ENCODE peak calls at places on chromosomes 1 and 21, in five cellular contexts. Z is activated T-cell treated with anti-CD3 and anti-CD28 coated beads for 1 hour; T is effector memory CD4-positive, alpha-beta T cell; F is GM23248; V is cardiac muscle cell. Y is an unnamed sample.

GRCh38 chr21:45995686-45996179 is 14.2 kb downstream of the COL6A1 start:
- DNase-seq in Z (no peak), T (no peak), F (peak), V (no peak), Y (no peak)

GRCh38 chr1:27145934-27146354 is 9.0 kb downstream of the SLC9A1 start:
- DNase-seq in Z (no peak), T (no peak), F (peak), V (peak), Y (peak)

GRCh38 chr1:83554174-83554573 is 444.8 kb downstream of the TTLL7 start:
- DNase-seq in Z (no peak), T (no peak), F (no peak), V (no peak), Y (no peak)

GRCh38 chr1:237201155-237201554 is 159.2 kb downstream of the RYR2 start:
- DNase-seq in Z (no peak), T (no peak), F (no peak), V (no peak), Y (no peak)

GRCh38 chr1:202805886-202806511 is 2.2 kb downstream of the KDM5B start:
- DNase-seq in Z (no peak), T (no peak), F (peak), V (peak), Y (no peak)

GRCh38 chr1:93614550-93615200 is 67.0 kb downstream of the BCAR3 start:
- DNase-seq in Z (no peak), T (no peak), F (no peak), V (no peak), Y (no peak)

GRCh38 chr21:35593000-35593502 is 467.3 kb downstream of the SETD4 start:
- DNase-seq in Z (no peak), T (no peak), F (peak), V (peak), Y (no peak)

GRCh38 chr1:172411791-172412338 is 8.6 kb upstream of the C1orf105 start:
- DNase-seq in Z (no peak), T (no peak), F (no peak), V (no peak), Y (no peak)

GRCh38 chr1:192807968-192808587 is 761 bp upstream of the RGS2 start:
- DNase-seq in Z (peak), T (no peak), F (peak), V (peak), Y (peak)

GRCh38 chr1:152758636-152759035 is 811 bp downstream of the KPRP start:
- DNase-seq in Z (no peak), T (no peak), F (no peak), V (no peak), Y (no peak)

GRCh38 chr1:54331091-54331772 is 75.0 kb downstream of the SSBP3 start:
- DNase-seq in Z (no peak), T (no peak), F (peak), V (no peak), Y (no peak)

GRCh38 chr1:63698001-63698838 is 75.6 kb upstream of the ROR1 start:
- DNase-seq in Z (no peak), T (no peak), F (peak), V (peak), Y (peak)

GRCh38 chr1:98749152-98749756 is 87.7 kb downstream of the SNX7 start:
- DNase-seq in Z (no peak), T (no peak), F (peak), V (peak), Y (peak)

GRCh38 chr1:87760100-87760499 is 431.4 kb downstream of the LMO4 start:
- DNase-seq in Z (no peak), T (no peak), F (peak), V (no peak), Y (no peak)

GRCh38 chr1:60280256-60280655 is 206.7 kb upstream of the C1orf87 start:
- DNase-seq in Z (no peak), T (no peak), F (peak), V (peak), Y (peak)

GRCh38 chr1:213296558-213296957 is 245.5 kb downstream of the RPS6KC1 start:
- DNase-seq in Z (no peak), T (no peak), F (peak), V (peak), Y (no peak)

GRCh38 chr1:218266356-218266755 is 18.7 kb upstream of the RRP15 start:
- DNase-seq in Z (no peak), T (no peak), F (peak), V (peak), Y (no peak)

GRCh38 chr1:221439734-221440436 is 302.0 kb downstream of the DUSP10 start:
- DNase-seq in Z (no peak), T (peak), F (peak), V (peak), Y (no peak)

GRCh38 chr1:32695098-32695904 is 7.3 kb downstream of the SYNC start:
- DNase-seq in Z (no peak), T (no peak), F (peak), V (peak), Y (peak)

GRCh38 chr1:182629674-182630073 is 25.5 kb upstream of the RGS16 start:
- DNase-seq in Z (peak), T (peak), F (no peak), V (no peak), Y (no peak)

GRCh38 chr21:26512664-26513063 is 60.4 kb downstream of the CYYR1 start:
- DNase-seq in Z (no peak), T (no peak), F (no peak), V (no peak), Y (no peak)